ENCODE peak calls at places on chromosomes 6 and 20, in five cellular contexts. Q, J, P, X and V are unnamed samples.

GRCh38 chr20:33276303-33277113 is 6.5 kb upstream of the BPIFB1 start:
- DNase-seq in X (no peak), J (no peak), Q (no peak), P (no peak), V (peak; percentile 55)

GRCh38 chr6:81929828-81930227 is 177.3 kb upstream of the TENT5A start:
- DNase-seq in Q (no peak), P (peak; percentile 62), X (no peak), J (no peak), V (no peak)

GRCh38 chr20:53174454-53174853 is 202.3 kb downstream of the TSHZ2 start:
- DNase-seq in J (no peak), X (no peak), Q (no peak), P (no peak), V (no peak)

GRCh38 chr20:53335509-53335908 is 258.1 kb downstream of the ZNF217 start:
- DNase-seq in X (no peak), P (no peak), J (no peak), Q (no peak), V (no peak)

GRCh38 chr20:44066645-44067606 is 120.1 kb downstream of the JPH2 start:
- DNase-seq in Q (no peak), J (no peak), X (no peak), P (no peak), V (peak; percentile 30)

GRCh38 chr6:66496659-66497058 is 789.6 kb upstream of the EYS start:
- DNase-seq in X (no peak), Q (no peak), J (no peak), P (peak; percentile 39), V (no peak)

GRCh38 chr6:46746691-46747090 is at the start of gene ANKRD66:
- DNase-seq in P (no peak), J (no peak), Q (no peak), X (no peak), V (no peak)

GRCh38 chr6:27091661-27092315 is 155.7 kb upstream of the PRSS16 start:
- DNase-seq in J (peak; percentile 65), Q (no peak), X (no peak), P (peak; percentile 93), V (peak; percentile 78)

GRCh38 chr6:125486881-125487280 is 185.1 kb upstream of the HDDC2 start:
- DNase-seq in X (no peak), J (no peak), Q (no peak), P (peak; percentile 34), V (no peak)

GRCh38 chr20:16672299-16672698 is 57.5 kb upstream of the SNRPB2 start:
- DNase-seq in P (no peak), J (no peak), Q (no peak), X (no peak), V (no peak)

GRCh38 chr20:58086763-58087566 is 141.5 kb downstream of the ANKRD60 start:
- DNase-seq in X (no peak), P (peak; percentile 69), Q (no peak), J (peak; percentile 58), V (peak; percentile 85)

DNA sequence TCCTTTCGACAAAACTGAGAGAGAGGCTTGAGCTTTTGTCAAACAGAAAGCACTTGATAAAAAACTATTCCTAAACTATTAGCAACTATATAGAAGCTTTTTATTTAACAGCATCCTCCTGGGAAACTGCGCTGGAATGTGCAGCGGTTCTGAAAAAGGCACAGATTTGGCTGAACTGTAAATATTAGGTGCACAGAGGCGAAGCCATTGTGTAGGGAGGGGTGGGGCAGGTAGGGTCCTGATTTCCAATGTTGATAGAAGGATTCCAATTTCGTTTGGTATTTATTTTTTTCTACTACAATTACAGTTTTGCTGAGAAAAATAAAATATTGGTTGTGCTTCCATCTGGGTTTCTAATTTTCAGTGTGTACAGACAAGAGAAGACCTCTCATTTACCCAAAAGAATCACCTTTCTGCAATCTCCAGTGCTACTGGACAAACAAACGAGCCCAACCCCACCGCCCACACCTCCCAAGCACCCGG is 688 bp upstream of the SH3BGRL2 start:
- DNase-seq in Q (no peak), J (no peak), P (no peak), X (no peak), V (no peak)
- TF ChIP-seq CTCF in Q (no peak), J (no peak), P (no peak), X (no peak), V (no peak)

GRCh38 chr6:131911951-131912350 is 39.2 kb downstream of the CCN2 start:
- DNase-seq in P (peak; percentile 67), X (no peak), Q (no peak), J (no peak), V (no peak)

GRCh38 chr6:131910956-131911355 is 40.2 kb downstream of the CCN2 start:
- DNase-seq in J (no peak), P (no peak), Q (no peak), X (no peak), V (no peak)

GRCh38 chr6:131909408-131910218 is 41.6 kb downstream of the CCN2 start:
- DNase-seq in P (peak; percentile 85), Q (no peak), J (peak; percentile 60), X (peak; percentile 72), V (peak; percentile 93)

GRCh38 chr6:131914234-131914633 is 36.9 kb downstream of the CCN2 start:
- DNase-seq in J (no peak), X (no peak), Q (no peak), P (no peak), V (no peak)

GRCh38 chr6:131910219-131910589 is 41.0 kb downstream of the CCN2 start:
- DNase-seq in P (no peak), X (no peak), Q (no peak), J (no peak), V (no peak)
- TF ChIP-seq CTCF in P (no peak), X (no peak), Q (no peak), J (no peak), V (peak; percentile 9)

DNA sequence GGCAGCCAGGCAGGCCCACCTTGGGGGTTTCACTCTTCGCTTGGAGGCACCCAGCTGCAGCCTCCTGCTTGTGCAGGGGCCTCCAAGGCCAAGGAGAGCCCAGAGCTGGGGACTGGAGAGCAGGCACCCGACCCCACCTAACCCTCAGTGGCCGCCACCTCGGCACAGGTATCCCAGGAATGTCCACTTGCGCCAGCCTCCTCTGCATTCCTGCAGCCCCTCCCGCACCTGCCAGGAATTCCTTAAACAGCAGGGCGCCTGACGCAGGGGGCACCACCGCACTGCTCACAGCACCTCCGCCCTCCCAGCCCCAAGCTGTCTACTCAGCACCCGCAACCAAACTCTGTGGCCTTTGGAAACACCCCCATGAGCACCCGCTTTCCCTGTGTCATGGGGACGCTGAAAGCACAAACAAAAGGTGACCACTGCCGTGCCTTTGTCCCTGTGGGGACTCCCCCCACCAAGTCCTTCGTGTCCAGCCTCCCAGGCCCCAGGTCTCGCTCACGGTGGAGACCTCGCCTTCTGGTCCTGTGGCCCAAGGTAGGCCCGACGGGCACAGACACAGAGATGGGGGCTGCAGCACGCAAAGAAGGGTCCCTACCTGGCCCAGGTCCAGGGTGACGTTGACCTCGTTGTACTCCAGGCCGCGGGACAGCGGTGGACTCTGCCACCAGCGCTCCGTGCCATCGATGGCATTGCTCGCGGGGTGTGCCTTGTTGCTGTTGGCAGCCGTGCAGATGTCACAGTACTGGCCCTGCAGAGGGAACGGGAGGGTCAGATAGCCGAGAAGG is 5.1 kb downstream of the LAMA5 start:
- DNase-seq in Q (peak; percentile 52), P (no peak), X (peak; percentile 88), J (no peak), V (peak; percentile 97)
- TF ChIP-seq CTCF in Q (no peak), P (no peak), X (no peak), J (no peak), V (no peak)

GRCh38 chr20:13008761-13009681 is at the start of gene SPTLC3:
- DNase-seq in P (peak; percentile 61), X (peak; percentile 57), Q (no peak), J (peak; percentile 5), V (peak; percentile 86)
- TF ChIP-seq CTCF in P (peak; percentile 40), X (no peak), Q (peak; percentile 35), J (no peak), V (peak; percentile 49)

GRCh38 chr20:7989379-7989778 is 30.2 kb downstream of the TMX4 start:
- DNase-seq in Q (no peak), X (no peak), J (no peak), P (peak; percentile 17), V (no peak)
- TF ChIP-seq CTCF in Q (peak; percentile 13), X (no peak), J (no peak), P (no peak), V (peak; percentile 55)

GRCh38 chr6:29355603-29356002 is 13.1 kb downstream of the OR5V1 start:
- DNase-seq in P (no peak), X (no peak), J (no peak), Q (no peak), V (peak; percentile 55)
- TF ChIP-seq CTCF in P (no peak), X (no peak), J (no peak), Q (no peak), V (peak; percentile 45)

GRCh38 chr6:41683460-41684310 is 45.4 kb downstream of the MDFI start:
- DNase-seq in X (peak; percentile 73), Q (peak; percentile 86), P (peak; percentile 75), J (peak; percentile 94), V (peak; percentile 93)

GRCh38 chr6:41682966-41683459 is 44.7 kb downstream of the MDFI start:
- DNase-seq in J (no peak), P (no peak), Q (no peak), X (no peak), V (no peak)

GRCh38 chr6:41680182-41680965 is 42.1 kb downstream of the MDFI start:
- DNase-seq in Q (no peak), P (no peak), J (no peak), X (no peak), V (peak; percentile 55)

GRCh38 chr6:41682497-41682961 is 44.3 kb downstream of the MDFI start:
- DNase-seq in P (no peak), J (no peak), X (no peak), Q (no peak), V (peak; percentile 60)

DNA sequence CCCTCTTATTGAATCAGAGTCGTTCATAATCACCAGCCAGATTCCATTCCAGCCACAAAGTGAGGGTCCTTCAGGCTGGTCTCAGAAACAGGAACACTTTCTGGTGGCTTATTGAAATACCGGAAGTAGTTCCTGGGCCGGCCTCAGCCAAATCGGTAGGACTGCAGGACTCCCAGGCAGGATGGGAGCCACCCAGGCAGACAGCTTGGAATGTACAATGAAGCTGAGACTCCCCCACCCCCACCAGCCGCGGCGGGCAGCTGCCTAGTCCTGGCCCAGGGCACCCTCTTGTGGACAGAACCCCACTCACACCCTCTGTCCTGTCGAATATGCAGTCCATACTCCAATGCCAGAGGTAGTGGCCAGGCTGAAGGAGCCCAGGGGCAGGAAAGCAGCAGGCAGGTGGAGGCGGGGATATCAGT is 43.8 kb downstream of the MDFI start:
- DNase-seq in J (peak; percentile 92), X (peak; percentile 90), P (peak; percentile 95), Q (peak; percentile 89), V (peak; percentile 99)
- TF ChIP-seq CTCF in J (peak; percentile 88), X (peak; percentile 75), P (peak; percentile 91), Q (peak; percentile 90), V (peak; percentile 93)